ENCODE peak calls at places on chromosomes 2 and 18, in six cellular contexts. One of them, this sample, is unnamed.

GRCh38 chr2:219500135-219500534 is 1.4 kb downstream of the GMPPA start:
- DNase-seq in K562: no peak
- DNase-seq in GM23248: peak
- DNase-seq in A549: peak
- DNase-seq in mesendoderm: peak
- DNase-seq in fibroblast of lung: peak
- DNase-seq in this sample: no peak

GRCh38 chr2:164068063-164068462 is 332.3 kb upstream of the FIGN start:
- DNase-seq in K562: no peak
- DNase-seq in GM23248: peak
- DNase-seq in A549: no peak
- DNase-seq in mesendoderm: no peak
- DNase-seq in fibroblast of lung: no peak
- DNase-seq in this sample: no peak

GRCh38 chr18:78912862-78913261 is 66.8 kb upstream of the SALL3 start:
- DNase-seq in K562: no peak
- DNase-seq in GM23248: no peak
- DNase-seq in A549: no peak
- DNase-seq in mesendoderm: no peak
- DNase-seq in fibroblast of lung: no peak
- DNase-seq in this sample: no peak

GRCh38 chr2:29054430-29054829 is 19.9 kb downstream of the PCARE start:
- DNase-seq in K562: no peak
- DNase-seq in GM23248: no peak
- DNase-seq in A549: no peak
- DNase-seq in mesendoderm: no peak
- DNase-seq in fibroblast of lung: no peak
- DNase-seq in this sample: no peak

GRCh38 chr2:196481323-196481695 is 158.2 kb upstream of the CCDC150 start:
- DNase-seq in K562: no peak
- DNase-seq in GM23248: peak
- DNase-seq in A549: no peak
- DNase-seq in mesendoderm: no peak
- DNase-seq in fibroblast of lung: no peak
- DNase-seq in this sample: peak

GRCh38 chr2:32812316-32812715 is 134.4 kb upstream of the LTBP1 start:
- DNase-seq in K562: no peak
- DNase-seq in GM23248: no peak
- DNase-seq in A549: no peak
- DNase-seq in mesendoderm: no peak
- DNase-seq in fibroblast of lung: no peak
- DNase-seq in this sample: no peak

GRCh38 chr2:54239427-54239826 is 16.6 kb downstream of the TSPYL6 start:
- DNase-seq in K562: no peak
- DNase-seq in GM23248: peak
- DNase-seq in A549: no peak
- DNase-seq in mesendoderm: no peak
- DNase-seq in fibroblast of lung: peak
- DNase-seq in this sample: no peak

GRCh38 chr2:88329815-88330603 is 122.5 kb downstream of the FOXI3 start:
- DNase-seq in K562: no peak
- DNase-seq in GM23248: peak
- DNase-seq in A549: peak
- DNase-seq in mesendoderm: peak
- DNase-seq in fibroblast of lung: no peak
- DNase-seq in this sample: peak

GRCh38 chr18:35267161-35267651 is 22.8 kb downstream of the ZSCAN30 start:
- DNase-seq in K562: no peak
- DNase-seq in GM23248: peak
- DNase-seq in A549: no peak
- DNase-seq in mesendoderm: no peak
- DNase-seq in fibroblast of lung: peak
- DNase-seq in this sample: no peak

GRCh38 chr18:28905509-28905908 is 728.6 kb upstream of the CDH2 start:
- DNase-seq in K562: no peak
- DNase-seq in GM23248: peak
- DNase-seq in A549: no peak
- DNase-seq in mesendoderm: peak
- DNase-seq in fibroblast of lung: no peak
- DNase-seq in this sample: peak

GRCh38 chr2:150532883-150533282 is 45.4 kb upstream of the RND3 start:
- DNase-seq in K562: no peak
- DNase-seq in GM23248: peak
- DNase-seq in A549: no peak
- DNase-seq in mesendoderm: no peak
- DNase-seq in fibroblast of lung: peak
- DNase-seq in this sample: peak

GRCh38 chr2:207206001-207206400 is 40.3 kb upstream of the KLF7 start:
- DNase-seq in K562: no peak
- DNase-seq in GM23248: no peak
- DNase-seq in A549: no peak
- DNase-seq in mesendoderm: no peak
- DNase-seq in fibroblast of lung: no peak
- DNase-seq in this sample: no peak

GRCh38 chr2:31967790-31968189 is 43.0 kb downstream of the MEMO1 start:
- DNase-seq in K562: no peak
- DNase-seq in GM23248: no peak
- DNase-seq in A549: no peak
- DNase-seq in mesendoderm: no peak
- DNase-seq in fibroblast of lung: peak
- DNase-seq in this sample: no peak

GRCh38 chr2:88666576-88666975 is 24.9 kb upstream of the RPIA start:
- DNase-seq in K562: no peak
- DNase-seq in GM23248: no peak
- DNase-seq in A549: no peak
- DNase-seq in mesendoderm: peak
- DNase-seq in fibroblast of lung: no peak
- DNase-seq in this sample: peak

GRCh38 chr2:212177724-212178123 is 360.9 kb downstream of the ERBB4 start:
- DNase-seq in K562: no peak
- DNase-seq in GM23248: peak
- DNase-seq in A549: no peak
- DNase-seq in mesendoderm: peak
- DNase-seq in fibroblast of lung: no peak
- DNase-seq in this sample: no peak

GRCh38 chr2:200225943-200226342 is 80.5 kb upstream of the SPATS2L start:
- DNase-seq in K562: no peak
- DNase-seq in GM23248: peak
- DNase-seq in A549: no peak
- DNase-seq in mesendoderm: no peak
- DNase-seq in fibroblast of lung: peak
- DNase-seq in this sample: no peak

GRCh38 chr2:154189963-154190362 is 318.2 kb downstream of the GALNT13 start:
- DNase-seq in K562: no peak
- DNase-seq in GM23248: no peak
- DNase-seq in A549: no peak
- DNase-seq in mesendoderm: no peak
- DNase-seq in fibroblast of lung: no peak
- DNase-seq in this sample: no peak

GRCh38 chr2:20599001-20599600 is 51.8 kb downstream of the HS1BP3 start:
- DNase-seq in K562: no peak
- DNase-seq in GM23248: no peak
- DNase-seq in A549: no peak
- DNase-seq in mesendoderm: no peak
- DNase-seq in fibroblast of lung: no peak
- DNase-seq in this sample: no peak

GRCh38 chr2:205752924-205753323 is 70.6 kb downstream of the NRP2 start:
- DNase-seq in K562: no peak
- DNase-seq in GM23248: no peak
- DNase-seq in A549: no peak
- DNase-seq in mesendoderm: no peak
- DNase-seq in fibroblast of lung: no peak
- DNase-seq in this sample: no peak

GRCh38 chr2:62956646-62957045 is 94.0 kb upstream of the OTX1 start:
- DNase-seq in K562: no peak
- DNase-seq in GM23248: no peak
- DNase-seq in A549: no peak
- DNase-seq in mesendoderm: no peak
- DNase-seq in fibroblast of lung: no peak
- DNase-seq in this sample: no peak

GRCh38 chr18:6414723-6415362 is at the start of gene L3MBTL4:
- DNase-seq in K562: no peak
- DNase-seq in GM23248: peak
- DNase-seq in A549: no peak
- DNase-seq in mesendoderm: peak
- DNase-seq in fibroblast of lung: no peak
- DNase-seq in this sample: peak

GRCh38 chr2:46878886-46879285 is 36.7 kb downstream of the MCFD2 start:
- DNase-seq in K562: no peak
- DNase-seq in GM23248: no peak
- DNase-seq in A549: peak
- DNase-seq in mesendoderm: peak
- DNase-seq in fibroblast of lung: peak
- DNase-seq in this sample: no peak

DNA sequence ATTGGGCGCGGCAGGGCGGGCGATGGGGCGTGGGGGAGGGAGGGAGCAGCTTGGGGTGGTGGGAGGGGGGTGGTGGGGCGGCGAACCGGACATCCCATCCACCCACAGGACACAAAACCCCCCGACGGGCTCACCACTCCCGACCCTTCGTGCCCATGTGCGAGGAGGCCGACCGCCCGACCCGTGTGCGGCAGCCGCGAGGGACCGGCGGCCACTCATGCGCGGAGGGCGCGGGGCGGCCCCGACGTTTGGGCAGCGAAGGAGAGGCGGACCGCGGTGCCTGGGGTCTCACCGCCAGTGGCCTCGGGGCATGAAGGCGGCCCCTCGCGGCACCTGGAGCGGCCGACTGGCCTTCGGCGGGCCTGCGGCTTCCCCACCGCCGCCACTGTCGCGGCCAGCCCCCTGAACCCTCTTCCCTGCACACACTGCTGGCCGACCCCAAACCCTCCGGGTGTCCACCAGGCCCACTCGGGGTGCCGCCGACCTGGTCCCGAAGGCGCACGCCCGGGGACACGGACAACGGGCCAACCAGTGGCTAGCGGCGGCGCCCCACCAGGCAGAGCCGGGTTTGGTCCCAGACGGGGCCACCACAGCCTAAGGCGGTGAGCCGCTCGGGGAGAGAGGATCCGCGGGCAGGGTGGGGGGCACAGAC is 94.6 kb upstream of the ANKRD30BL start:
- DNase-seq in K562: no peak
- DNase-seq in GM23248: no peak
- DNase-seq in A549: no peak
- DNase-seq in mesendoderm: no peak
- DNase-seq in fibroblast of lung: no peak
- DNase-seq in this sample: no peak
- H3K4me3 ChIP-seq in K562: no peak
- H3K4me3 ChIP-seq in GM23248: no peak
- H3K4me3 ChIP-seq in A549: no peak
- H3K4me3 ChIP-seq in mesendoderm: no peak
- H3K4me3 ChIP-seq in fibroblast of lung: no peak
- H3K4me3 ChIP-seq in this sample: no peak

GRCh38 chr2:241559489-241560180 is 1.1 kb downstream of the BOK start:
- DNase-seq in K562: peak
- DNase-seq in GM23248: peak
- DNase-seq in A549: peak
- DNase-seq in mesendoderm: peak
- DNase-seq in fibroblast of lung: peak
- DNase-seq in this sample: peak

GRCh38 chr2:241558532-241559488 is at the start of gene BOK:
- DNase-seq in K562: peak
- DNase-seq in GM23248: peak
- DNase-seq in A549: peak
- DNase-seq in mesendoderm: peak
- DNase-seq in fibroblast of lung: peak
- DNase-seq in this sample: peak

GRCh38 chr2:241560883-241561474 is 2.4 kb downstream of the BOK start:
- DNase-seq in K562: no peak
- DNase-seq in GM23248: peak
- DNase-seq in A549: no peak
- DNase-seq in mesendoderm: no peak
- DNase-seq in fibroblast of lung: no peak
- DNase-seq in this sample: no peak

GRCh38 chr2:241561811-241562210 is 3.3 kb downstream of the BOK start:
- DNase-seq in K562: peak
- DNase-seq in GM23248: peak
- DNase-seq in A549: no peak
- DNase-seq in mesendoderm: peak
- DNase-seq in fibroblast of lung: peak
- DNase-seq in this sample: peak

GRCh38 chr2:241560181-241560882 is 1.8 kb downstream of the BOK start:
- DNase-seq in K562: no peak
- DNase-seq in GM23248: no peak
- DNase-seq in A549: no peak
- DNase-seq in mesendoderm: no peak
- DNase-seq in fibroblast of lung: no peak
- DNase-seq in this sample: no peak
- H3K4me2 ChIP-seq in K562: no peak
- H3K4me2 ChIP-seq in GM23248: peak
- H3K4me2 ChIP-seq in A549: peak
- H3K4me2 ChIP-seq in mesendoderm: peak
- H3K4me2 ChIP-seq in fibroblast of lung: peak
- H3K4me2 ChIP-seq in this sample: peak

DNA sequence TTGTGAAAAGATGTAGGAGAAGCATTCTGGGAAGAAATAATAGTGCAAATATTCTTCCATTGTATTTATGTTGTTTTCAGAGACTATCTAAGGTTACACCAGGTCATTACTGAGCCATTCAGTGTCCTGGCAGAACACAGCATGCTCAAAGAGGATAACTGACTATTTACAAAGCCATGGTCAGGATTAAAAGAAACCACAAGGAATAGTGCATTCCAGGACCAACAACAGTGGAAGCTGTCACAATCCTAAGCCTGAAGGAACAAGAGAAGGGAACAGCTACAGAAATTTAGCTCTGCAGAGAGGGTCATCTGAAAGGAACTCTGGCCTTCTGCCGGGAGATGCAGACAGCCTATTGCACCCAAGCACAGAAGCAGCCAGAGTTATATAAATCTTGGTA is 116.7 kb downstream of the DSC3 start:
- DNase-seq in K562: no peak
- DNase-seq in GM23248: no peak
- DNase-seq in A549: no peak
- DNase-seq in mesendoderm: peak
- DNase-seq in fibroblast of lung: no peak
- DNase-seq in this sample: no peak
- H3K27ac ChIP-seq in K562: no peak
- H3K27ac ChIP-seq in GM23248: no peak
- H3K27ac ChIP-seq in A549: no peak
- H3K27ac ChIP-seq in mesendoderm: no peak
- H3K27ac ChIP-seq in fibroblast of lung: no peak
- H3K27ac ChIP-seq in this sample: no peak

GRCh38 chr2:227813229-227813561 is 447 bp upstream of the CCL20 start:
- DNase-seq in K562: no peak
- DNase-seq in GM23248: no peak
- DNase-seq in A549: no peak
- DNase-seq in mesendoderm: no peak
- DNase-seq in fibroblast of lung: no peak
- DNase-seq in this sample: no peak

GRCh38 chr2:227812001-227812400 is 1.6 kb upstream of the CCL20 start:
- DNase-seq in K562: no peak
- DNase-seq in GM23248: no peak
- DNase-seq in A549: no peak
- DNase-seq in mesendoderm: no peak
- DNase-seq in fibroblast of lung: peak
- DNase-seq in this sample: no peak

GRCh38 chr2:227815066-227815465 is 1.4 kb downstream of the CCL20 start:
- DNase-seq in K562: no peak
- DNase-seq in GM23248: no peak
- DNase-seq in A549: no peak
- DNase-seq in mesendoderm: no peak
- DNase-seq in fibroblast of lung: no peak
- DNase-seq in this sample: no peak

GRCh38 chr2:227816507-227817274 is 3.0 kb downstream of the CCL20 start:
- DNase-seq in K562: no peak
- DNase-seq in GM23248: peak
- DNase-seq in A549: peak
- DNase-seq in mesendoderm: no peak
- DNase-seq in fibroblast of lung: peak
- DNase-seq in this sample: peak

GRCh38 chr2:227813562-227814353 is at the start of gene CCL20:
- DNase-seq in K562: no peak
- DNase-seq in GM23248: no peak
- DNase-seq in A549: peak
- DNase-seq in mesendoderm: no peak
- DNase-seq in fibroblast of lung: no peak
- DNase-seq in this sample: no peak
- H3K4me3 ChIP-seq in K562: no peak
- H3K4me3 ChIP-seq in GM23248: no peak
- H3K4me3 ChIP-seq in A549: peak
- H3K4me3 ChIP-seq in mesendoderm: no peak
- H3K4me3 ChIP-seq in fibroblast of lung: no peak
- H3K4me3 ChIP-seq in this sample: no peak

This sample was measured in mammary epithelial cell.